ENCODE peak calls at places on chromosomes 13 and 19, in four cellular contexts. One of them, this sample, is unnamed.

GRCh38 chr13:42071667-42072419 is 23.4 kb downstream of the DGKH start:
- DNase-seq in K562: no peak
- DNase-seq in SK-N-SH: no peak
- DNase-seq in HepG2: no peak
- DNase-seq in this sample: no peak

GRCh38 chr13:50580684-50581305 is 262.7 kb downstream of the DLEU7 start:
- DNase-seq in K562: no peak
- DNase-seq in SK-N-SH: no peak
- DNase-seq in HepG2: no peak
- DNase-seq in this sample: no peak

GRCh38 chr19:33797821-33798633 is 1.4 kb downstream of the KCTD15 start:
- DNase-seq in K562: peak
- DNase-seq in SK-N-SH: peak
- DNase-seq in HepG2: no peak
- DNase-seq in this sample: peak

GRCh38 chr19:1416014-1416841 is 8.8 kb downstream of the DAZAP1 start:
- DNase-seq in K562: no peak
- DNase-seq in SK-N-SH: no peak
- DNase-seq in HepG2: no peak
- DNase-seq in this sample: no peak

GRCh38 chr19:38234615-38235014 is 10.6 kb upstream of the DPF1 start:
- DNase-seq in K562: no peak
- DNase-seq in SK-N-SH: no peak
- DNase-seq in HepG2: no peak
- DNase-seq in this sample: no peak

GRCh38 chr13:96809366-96810096 is 184.7 kb downstream of the OXGR1 start:
- DNase-seq in K562: no peak
- DNase-seq in SK-N-SH: no peak
- DNase-seq in HepG2: no peak
- DNase-seq in this sample: no peak

GRCh38 chr13:92677571-92677970 is 549.0 kb upstream of the GPC6 start:
- DNase-seq in K562: no peak
- DNase-seq in SK-N-SH: no peak
- DNase-seq in HepG2: no peak
- DNase-seq in this sample: peak

GRCh38 chr13:39655041-39655568 is 357 bp upstream of the COG6 start:
- DNase-seq in K562: peak
- DNase-seq in SK-N-SH: peak
- DNase-seq in HepG2: no peak
- DNase-seq in this sample: no peak

GRCh38 chr13:48891586-48891985 is 84.1 kb upstream of the FNDC3A start:
- DNase-seq in K562: no peak
- DNase-seq in SK-N-SH: no peak
- DNase-seq in HepG2: peak
- DNase-seq in this sample: no peak

GRCh38 chr13:28540612-28541011 is 45.7 kb upstream of the FLT1 start:
- DNase-seq in K562: no peak
- DNase-seq in SK-N-SH: no peak
- DNase-seq in HepG2: no peak
- DNase-seq in this sample: no peak

GRCh38 chr13:100608906-100609305 is 20.3 kb upstream of the GGACT start:
- DNase-seq in K562: peak
- DNase-seq in SK-N-SH: no peak
- DNase-seq in HepG2: no peak
- DNase-seq in this sample: no peak

GRCh38 chr13:73141292-73141771 is 82.5 kb downstream of the KLF5 start:
- DNase-seq in K562: no peak
- DNase-seq in SK-N-SH: no peak
- DNase-seq in HepG2: peak
- DNase-seq in this sample: no peak

GRCh38 chr13:97273341-97273831 is 51.3 kb downstream of the MBNL2 start:
- DNase-seq in K562: no peak
- DNase-seq in SK-N-SH: no peak
- DNase-seq in HepG2: no peak
- DNase-seq in this sample: no peak

GRCh38 chr19:38869836-38870607 is 8.1 kb downstream of the RINL start:
- DNase-seq in K562: no peak
- DNase-seq in SK-N-SH: peak
- DNase-seq in HepG2: no peak
- DNase-seq in this sample: peak

GRCh38 chr13:98508280-98509074 is 68.4 kb downstream of the STK24 start:
- DNase-seq in K562: no peak
- DNase-seq in SK-N-SH: no peak
- DNase-seq in HepG2: peak
- DNase-seq in this sample: no peak

GRCh38 chr13:97921146-97921776 is 32.2 kb upstream of the IPO5 start:
- DNase-seq in K562: no peak
- DNase-seq in SK-N-SH: no peak
- DNase-seq in HepG2: no peak
- DNase-seq in this sample: no peak

GRCh38 chr19:40813182-40813581 is 14.2 kb downstream of the EGLN2 start:
- DNase-seq in K562: no peak
- DNase-seq in SK-N-SH: no peak
- DNase-seq in HepG2: no peak
- DNase-seq in this sample: no peak

GRCh38 chr19:50705422-50706019 is 14.1 kb downstream of the SHANK1 start:
- DNase-seq in K562: peak
- DNase-seq in SK-N-SH: peak
- DNase-seq in HepG2: peak
- DNase-seq in this sample: peak

GRCh38 chr19:7355151-7355845 is 6.6 kb downstream of the ARHGEF18 start:
- DNase-seq in K562: no peak
- DNase-seq in SK-N-SH: no peak
- DNase-seq in HepG2: no peak
- DNase-seq in this sample: no peak

GRCh38 chr19:54151362-54152035 is 8.0 kb downstream of the LENG1 start:
- DNase-seq in K562: no peak
- DNase-seq in SK-N-SH: no peak
- DNase-seq in HepG2: no peak
- DNase-seq in this sample: no peak

GRCh38 chr19:38229585-38230073 is 5.6 kb upstream of the DPF1 start:
- DNase-seq in K562: peak
- DNase-seq in SK-N-SH: peak
- DNase-seq in HepG2: peak
- DNase-seq in this sample: peak

GRCh38 chr13:84845875-84846619 is 953.2 kb downstream of the SLITRK6 start:
- DNase-seq in K562: no peak
- DNase-seq in SK-N-SH: no peak
- DNase-seq in HepG2: no peak
- DNase-seq in this sample: no peak

GRCh38 chr13:33310245-33311038 is 24.9 kb upstream of the STARD13 start:
- DNase-seq in K562: no peak
- DNase-seq in SK-N-SH: no peak
- DNase-seq in HepG2: no peak
- DNase-seq in this sample: no peak

GRCh38 chr13:52738719-52739467 is 727 bp downstream of the CNMD start:
- DNase-seq in K562: peak
- DNase-seq in SK-N-SH: no peak
- DNase-seq in HepG2: no peak
- DNase-seq in this sample: peak

GRCh38 chr13:65965496-65965895 is 1264.6 kb downstream of the PCDH9 start:
- DNase-seq in K562: no peak
- DNase-seq in SK-N-SH: no peak
- DNase-seq in HepG2: no peak
- DNase-seq in this sample: no peak

GRCh38 chr13:77386880-77387606 is 60.1 kb upstream of the MYCBP2 start:
- DNase-seq in K562: no peak
- DNase-seq in SK-N-SH: no peak
- DNase-seq in HepG2: no peak
- DNase-seq in this sample: no peak

GRCh38 chr19:48398329-48399235 is 5.1 kb downstream of the GRIN2D start:
- DNase-seq in K562: peak
- DNase-seq in SK-N-SH: peak
- DNase-seq in HepG2: peak
- DNase-seq in this sample: peak

GRCh38 chr19:48818234-48818823 is 7.5 kb upstream of the BCAT2 start:
- DNase-seq in K562: no peak
- DNase-seq in SK-N-SH: no peak
- DNase-seq in HepG2: no peak
- DNase-seq in this sample: no peak

GRCh38 chr13:49711218-49711863 is 20.1 kb upstream of the EBPL start:
- DNase-seq in K562: no peak
- DNase-seq in SK-N-SH: no peak
- DNase-seq in HepG2: peak
- DNase-seq in this sample: no peak

GRCh38 chr13:79128158-79128557 is 277.9 kb downstream of the RBM26 start:
- DNase-seq in K562: no peak
- DNase-seq in SK-N-SH: no peak
- DNase-seq in HepG2: peak
- DNase-seq in this sample: no peak

GRCh38 chr13:66138172-66138811 is 1091.8 kb downstream of the PCDH9 start:
- DNase-seq in K562: no peak
- DNase-seq in SK-N-SH: no peak
- DNase-seq in HepG2: no peak
- DNase-seq in this sample: no peak

GRCh38 chr13:110845520-110845919 is 69.3 kb downstream of the ANKRD10 start:
- DNase-seq in K562: no peak
- DNase-seq in SK-N-SH: no peak
- DNase-seq in HepG2: no peak
- DNase-seq in this sample: no peak

DNA sequence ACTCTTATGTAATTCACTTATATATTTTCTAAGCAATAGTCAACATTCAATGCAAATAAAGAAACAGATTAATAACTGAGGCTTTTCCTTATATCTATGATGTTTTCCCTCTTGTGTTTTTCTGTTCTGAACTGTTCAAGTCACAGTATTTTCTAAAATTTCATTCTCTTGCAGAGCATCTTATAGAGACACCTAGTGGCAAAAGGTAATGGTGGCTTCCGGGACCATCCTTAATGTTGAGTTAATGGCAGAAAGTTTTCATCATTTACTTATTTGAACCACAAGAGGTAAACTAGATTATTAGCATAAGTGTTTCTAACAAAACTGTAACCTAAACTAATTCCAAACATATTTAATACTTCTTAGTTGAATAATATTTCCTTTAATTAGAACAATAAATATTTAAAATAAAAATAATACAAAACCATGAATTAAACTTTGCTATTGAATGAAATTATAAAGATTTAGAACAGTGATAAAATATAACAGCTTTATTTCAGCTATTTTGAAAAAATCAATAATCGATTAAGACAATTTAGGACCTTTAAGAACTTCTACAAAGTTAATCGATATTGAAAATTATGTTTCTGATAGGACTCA is 1.7 kb upstream of the SLITRK5 start:
- DNase-seq in K562: peak
- DNase-seq in SK-N-SH: peak
- DNase-seq in HepG2: peak
- DNase-seq in this sample: no peak
- TF ChIP-seq FOXJ3 in K562: no peak
- TF ChIP-seq FOXJ3 in SK-N-SH: no peak
- TF ChIP-seq FOXJ3 in HepG2: no peak
- TF ChIP-seq FOXJ3 in this sample: no peak

DNA sequence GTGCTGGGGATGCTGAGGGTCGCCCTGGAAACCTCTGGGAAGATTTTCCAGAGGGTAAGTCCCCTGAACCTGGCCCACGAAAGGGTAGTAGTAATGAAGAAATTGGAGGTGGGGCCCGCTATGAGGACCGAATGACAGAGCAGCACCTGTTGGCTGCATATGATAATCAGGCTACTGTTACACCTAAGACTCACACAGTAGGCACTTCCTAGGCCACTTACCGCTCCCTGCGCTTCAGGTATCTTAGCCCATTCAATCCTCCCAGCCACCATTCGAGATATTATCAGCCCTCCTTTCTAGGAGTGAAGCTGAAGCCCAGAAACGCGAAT is 4.3 kb upstream of the LRFN3 start:
- DNase-seq in K562: no peak
- DNase-seq in SK-N-SH: no peak
- DNase-seq in HepG2: no peak
- DNase-seq in this sample: no peak
- TF ChIP-seq FOXJ3 in K562: no peak
- TF ChIP-seq FOXJ3 in SK-N-SH: no peak
- TF ChIP-seq FOXJ3 in HepG2: no peak
- TF ChIP-seq FOXJ3 in this sample: no peak

DNA sequence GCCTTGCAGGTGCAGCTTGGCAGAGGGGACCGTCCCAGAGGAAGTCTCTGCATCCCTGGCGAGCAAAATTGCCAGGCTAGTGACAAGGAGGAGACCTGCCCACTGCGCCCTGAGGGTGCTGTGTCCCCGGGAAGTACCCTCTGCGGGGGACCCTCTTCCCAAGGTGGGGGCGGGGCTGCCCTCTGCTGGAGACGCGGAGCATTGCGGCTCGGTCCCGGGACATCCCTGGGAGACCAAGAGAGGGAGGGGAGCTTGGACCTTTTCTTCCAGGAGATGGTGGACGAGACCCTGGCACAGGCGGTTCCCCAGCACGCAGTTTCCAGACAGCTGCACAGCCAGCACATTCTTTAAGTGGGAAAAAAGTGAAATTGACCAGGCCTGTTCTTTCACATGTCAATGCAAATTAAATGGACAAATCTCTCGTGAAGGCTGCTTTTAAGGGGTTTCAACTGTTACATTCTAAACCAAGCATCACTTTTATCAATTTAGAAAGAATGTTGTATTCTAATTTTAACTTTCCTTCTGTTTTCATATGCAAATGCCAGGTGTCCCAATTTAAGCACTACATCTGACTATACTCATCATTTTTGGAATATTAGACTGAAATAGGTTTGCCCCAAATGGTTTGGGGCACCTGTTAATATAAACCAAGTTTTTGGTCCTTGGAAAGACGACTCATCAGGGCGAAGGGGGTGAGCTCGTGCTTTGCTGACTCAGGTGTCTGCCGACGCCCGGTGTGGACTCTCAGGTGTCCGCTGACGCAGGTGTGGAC is 60.7 kb downstream of the MCF2L start:
- DNase-seq in K562: peak
- DNase-seq in SK-N-SH: peak
- DNase-seq in HepG2: peak
- DNase-seq in this sample: peak
- TF ChIP-seq FOXJ3 in K562: no peak
- TF ChIP-seq FOXJ3 in SK-N-SH: no peak
- TF ChIP-seq FOXJ3 in HepG2: no peak
- TF ChIP-seq FOXJ3 in this sample: no peak

GRCh38 chr13:20525144-20525600 is 485 bp downstream of the CRYL1 start:
- DNase-seq in K562: peak
- DNase-seq in SK-N-SH: no peak
- DNase-seq in HepG2: peak
- DNase-seq in this sample: peak
- TF ChIP-seq FOXJ3 in K562: no peak
- TF ChIP-seq FOXJ3 in SK-N-SH: no peak
- TF ChIP-seq FOXJ3 in HepG2: no peak
- TF ChIP-seq FOXJ3 in this sample: no peak

This sample was measured in WTC11.